ENCODE peak calls at places on chromosome 11, in nine cellular contexts. X is sigmoid colon, L is heart right ventricle, V is PC-3, T is lung, G is pancreas, O is mucosa of descending colon, K is esophagus squamous epithelium, M is cardiac fibroblast. H is an unnamed sample.

GRCh38 chr11:124982043-124982442 is 28.0 kb downstream of the CCDC15 start:
- DNase-seq in X (no peak), V (no peak), L (no peak), O (no peak), T (no peak), K (no peak), G (no peak), M (no peak), H (no peak)

GRCh38 chr11:19738124-19738523 is 25.5 kb downstream of the NAV2 start:
- DNase-seq in X (no peak), L (no peak), V (no peak), T (no peak), G (no peak), K (no peak), M (no peak), O (no peak), H (no peak)

GRCh38 chr11:119751281-119752060 is 22.5 kb upstream of the NECTIN1 start:
- DNase-seq in G (no peak), M (no peak), T (no peak), O (peak), V (no peak), K (no peak), X (no peak), L (no peak), H (no peak)

GRCh38 chr11:2523821-2524391 is 79.1 kb downstream of the KCNQ1 start:
- DNase-seq in L (no peak), T (no peak), O (no peak), V (no peak), G (peak), K (no peak), X (peak), M (no peak), H (no peak)

GRCh38 chr11:127521413-127521812 is 520.8 kb upstream of the KIRREL3 start:
- DNase-seq in G (no peak), V (no peak), O (no peak), L (no peak), K (no peak), T (no peak), M (no peak), X (no peak), H (peak)

GRCh38 chr11:97993565-97993964 is 1027.2 kb upstream of the CNTN5 start:
- DNase-seq in V (no peak), L (no peak), X (no peak), O (no peak), G (no peak), K (no peak), M (no peak), T (no peak), H (no peak)

GRCh38 chr11:33827206-33827605 is 52.9 kb upstream of the FBXO3 start:
- DNase-seq in M (no peak), G (no peak), L (no peak), K (no peak), T (no peak), V (peak), X (no peak), O (no peak), H (no peak)

GRCh38 chr11:118175600-118176399 is 639 bp downstream of the SCN2B start:
- DNase-seq in M (no peak), O (no peak), X (no peak), L (no peak), T (no peak), V (no peak), G (no peak), K (no peak), H (peak)

GRCh38 chr11:123406441-123407123 is 23.5 kb upstream of the GRAMD1B start:
- DNase-seq in K (no peak), L (no peak), T (no peak), M (no peak), O (no peak), V (no peak), X (no peak), G (no peak), H (no peak)

GRCh38 chr11:104546486-104546885 is 351.8 kb downstream of the CASP12 start:
- DNase-seq in V (no peak), M (no peak), G (no peak), O (no peak), T (no peak), K (no peak), X (no peak), L (no peak), H (no peak)

GRCh38 chr11:2853401-2853800 is 32.2 kb downstream of the CDKN1C start:
- DNase-seq in T (no peak), G (no peak), L (no peak), X (no peak), O (no peak), M (no peak), K (no peak), V (no peak), H (no peak)

GRCh38 chr11:111944651-111945051 is 7.5 kb downstream of the DIXDC1 start:
- DNase-seq in X (no peak), G (no peak), O (no peak), M (peak), K (no peak), L (no peak), T (no peak), V (peak), H (peak)

GRCh38 chr11:93020248-93021088 is 51.0 kb downstream of the MTNR1B start:
- DNase-seq in M (peak), T (no peak), V (peak), K (no peak), G (no peak), L (no peak), X (no peak), O (no peak), H (peak)

GRCh38 chr11:35223429-35223828 is 84.5 kb downstream of the CD44 start:
- DNase-seq in T (no peak), V (no peak), M (no peak), K (no peak), X (peak), G (no peak), L (no peak), O (no peak), H (no peak)

GRCh38 chr11:119975561-119976152 is 162.3 kb downstream of the TRIM29 start:
- DNase-seq in X (no peak), O (no peak), M (no peak), G (no peak), T (no peak), L (peak), K (no peak), V (no peak), H (no peak)

GRCh38 chr11:130514316-130514715 is 65.9 kb downstream of the ADAMTS15 start:
- DNase-seq in K (no peak), T (no peak), O (no peak), V (peak), L (no peak), G (no peak), X (no peak), M (peak), H (no peak)

GRCh38 chr11:19953342-19953741 is 206.9 kb downstream of the DBX1 start:
- DNase-seq in O (no peak), X (no peak), M (peak), G (no peak), V (no peak), L (no peak), K (no peak), T (no peak), H (peak)

GRCh38 chr11:92298238-92298565 is 73.6 kb downstream of the FAT3 start:
- DNase-seq in K (no peak), T (no peak), V (no peak), M (no peak), X (no peak), G (no peak), O (no peak), L (no peak), H (no peak)

GRCh38 chr11:21888814-21889213 is 304.1 kb upstream of the ANO5 start:
- DNase-seq in T (no peak), O (no peak), V (no peak), M (peak), X (no peak), K (no peak), L (no peak), G (peak), H (peak)

GRCh38 chr11:19918302-19919049 is 205.8 kb downstream of the NAV2 start:
- DNase-seq in G (no peak), V (peak), X (no peak), M (peak), T (no peak), K (no peak), L (no peak), O (no peak), H (no peak)

GRCh38 chr11:121536116-121536515 is 83.3 kb upstream of the SORL1-AS1 start:
- DNase-seq in V (no peak), M (no peak), T (no peak), L (no peak), K (no peak), G (no peak), O (no peak), X (no peak), H (no peak)

GRCh38 chr11:121530257-121530656 is 77.5 kb upstream of the SORL1-AS1 start:
- DNase-seq in L (no peak), O (no peak), T (no peak), X (no peak), V (no peak), M (no peak), G (no peak), K (no peak), H (no peak)

GRCh38 chr11:121534131-121535093 is 81.6 kb upstream of the SORL1-AS1 start:
- DNase-seq in L (no peak), K (no peak), T (no peak), G (no peak), X (no peak), V (peak), M (peak), O (no peak), H (peak)

GRCh38 chr11:121535122-121535796 is 82.5 kb upstream of the SORL1-AS1 start:
- DNase-seq in G (no peak), T (no peak), K (no peak), L (no peak), X (no peak), V (peak), M (no peak), O (no peak), H (peak)

GRCh38 chr11:121533556-121534050 is 80.8 kb upstream of the SORL1-AS1 start:
- DNase-seq in T (no peak), M (no peak), G (no peak), X (no peak), K (no peak), L (no peak), V (no peak), O (no peak), H (no peak)
- TF ChIP-seq CTCF in T (no peak), M (no peak), G (no peak), X (no peak), K (no peak), L (no peak), V (no peak), O (no peak), H (no peak)

GRCh38 chr11:16603890-16604783 is 134.3 kb upstream of the C11orf58 start:
- DNase-seq in M (no peak), V (no peak), L (peak), K (no peak), O (peak), G (peak), T (no peak), X (peak), H (peak)
- H3K4me3 ChIP-seq in M (peak), V (peak), L (peak), K (peak), O (peak), G (peak), T (peak), X (peak), H (peak)

DNA sequence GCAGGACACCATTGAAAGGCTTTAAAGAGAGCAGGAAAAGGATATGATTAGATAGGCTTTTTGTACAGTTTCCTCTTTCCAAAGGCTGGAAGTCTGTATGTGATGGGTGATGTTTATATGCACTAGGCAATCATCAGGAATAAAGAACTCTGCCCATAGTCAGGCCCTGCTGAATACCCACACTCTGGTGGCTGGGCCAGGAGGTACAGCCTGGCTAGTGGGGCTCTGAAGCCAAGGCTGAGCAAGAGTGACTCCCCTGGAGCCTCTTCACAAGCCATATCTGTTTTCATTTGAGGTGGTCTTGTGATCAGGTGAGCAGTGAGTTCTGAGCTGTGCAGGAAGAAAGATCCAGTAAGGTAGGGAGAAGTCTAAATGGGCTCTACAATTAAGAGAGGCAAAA is 539.9 kb upstream of the CCDC90B start:
- DNase-seq in M (no peak), O (no peak), X (no peak), L (no peak), V (no peak), K (no peak), G (no peak), T (no peak), H (no peak)
- TF ChIP-seq CTCF in M (no peak), O (no peak), X (no peak), L (no peak), V (no peak), K (no peak), G (no peak), T (no peak), H (no peak)

GRCh38 chr11:44608654-44609027 is 43.2 kb downstream of the CD82 start:
- DNase-seq in T (no peak), G (no peak), V (no peak), M (no peak), O (no peak), X (no peak), L (no peak), K (no peak), H (no peak)

GRCh38 chr11:44607324-44607962 is 42.0 kb downstream of the CD82 start:
- DNase-seq in T (no peak), G (no peak), V (no peak), X (no peak), K (no peak), M (peak), O (no peak), L (no peak), H (peak)

GRCh38 chr11:44606472-44606871 is 41.0 kb downstream of the CD82 start:
- DNase-seq in V (no peak), X (no peak), G (no peak), K (no peak), T (no peak), M (no peak), O (no peak), L (no peak), H (no peak)

GRCh38 chr11:44609028-44609782 is 43.7 kb downstream of the CD82 start:
- DNase-seq in V (no peak), X (no peak), O (no peak), K (peak), L (no peak), G (no peak), M (no peak), T (no peak), H (no peak)

GRCh38 chr11:44607987-44608386 is 42.5 kb downstream of the CD82 start:
- DNase-seq in G (no peak), M (peak), V (no peak), K (no peak), T (no peak), L (no peak), X (no peak), O (no peak), H (no peak)
- H3K4me3 ChIP-seq in G (no peak), M (no peak), V (no peak), K (no peak), T (no peak), L (no peak), X (no peak), O (no peak), H (no peak)

DNA sequence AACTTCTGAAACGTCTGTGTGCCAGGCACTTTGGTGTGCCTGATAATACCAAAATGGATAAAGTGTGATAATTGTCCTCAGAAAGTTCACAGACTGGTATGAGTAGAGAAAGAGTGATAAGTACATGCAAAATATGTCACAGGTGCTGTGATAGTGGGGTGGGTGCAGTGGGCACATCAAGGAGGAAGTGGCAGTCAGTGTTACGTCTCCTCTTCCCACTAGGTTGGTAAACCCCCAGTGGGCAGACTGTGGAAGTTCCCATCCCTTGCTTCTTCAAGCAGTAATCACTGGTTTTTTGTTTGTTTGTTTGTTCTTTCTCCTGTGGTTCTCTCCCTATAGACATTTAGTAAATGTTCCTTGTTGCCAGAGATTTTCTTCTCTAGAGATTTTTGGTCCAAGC is 5.4 kb downstream of the RNF121 start:
- DNase-seq in O (no peak), M (no peak), V (no peak), G (no peak), X (no peak), K (no peak), T (no peak), L (no peak), H (no peak)
- TF ChIP-seq CTCF in O (no peak), M (no peak), V (no peak), G (no peak), X (no peak), K (no peak), T (no peak), L (no peak), H (no peak)

GRCh38 chr11:12117200-12117995 is 7.0 kb downstream of the MICAL2 start:
- DNase-seq in K (no peak), O (no peak), X (peak), G (no peak), T (no peak), V (no peak), M (peak), L (no peak), H (peak)
- H3K4me3 ChIP-seq in K (no peak), O (no peak), X (no peak), G (no peak), T (no peak), V (no peak), M (no peak), L (no peak), H (no peak)

GRCh38 chr11:78835646-78836045 is 261.0 kb upstream of the NARS2 start:
- DNase-seq in K (no peak), L (no peak), O (no peak), X (no peak), V (peak), M (no peak), G (no peak), T (no peak), H (peak)

GRCh38 chr11:78840190-78840589 is 265.5 kb upstream of the NARS2 start:
- DNase-seq in M (peak), T (no peak), V (no peak), O (no peak), K (no peak), L (no peak), G (no peak), X (no peak), H (no peak)

GRCh38 chr11:78840623-78841022 is 266.0 kb upstream of the NARS2 start:
- DNase-seq in K (no peak), T (no peak), G (no peak), V (no peak), X (peak), L (no peak), M (peak), O (no peak), H (peak)

GRCh38 chr11:78841451-78842060 is 266.9 kb upstream of the NARS2 start:
- DNase-seq in O (no peak), V (peak), G (no peak), M (peak), T (no peak), K (no peak), L (no peak), X (no peak), H (peak)

GRCh38 chr11:78838417-78838816 is 263.8 kb upstream of the NARS2 start:
- DNase-seq in X (no peak), L (no peak), M (no peak), K (no peak), T (no peak), G (no peak), O (no peak), V (peak), H (peak)
- TF ChIP-seq CTCF in X (no peak), L (no peak), M (no peak), K (peak), T (no peak), G (no peak), O (no peak), V (peak), H (peak)

GRCh38 chr11:30432177-30432576 is 109.3 kb downstream of the ARL14EP start:
- DNase-seq in O (no peak), K (no peak), L (no peak), T (no peak), X (no peak), V (no peak), M (no peak), G (no peak), H (no peak)
- H3K4me3 ChIP-seq in O (no peak), K (no peak), L (no peak), T (no peak), X (no peak), V (no peak), M (no peak), G (no peak), H (no peak)

GRCh38 chr11:135033545-135033944 is 621.5 kb upstream of the B3GAT1 start:
- DNase-seq in M (no peak), O (peak), K (no peak), L (peak), T (no peak), V (no peak), X (no peak), G (no peak), H (no peak)
- TF ChIP-seq CTCF in M (no peak), O (peak), K (no peak), L (peak), T (no peak), V (no peak), X (no peak), G (no peak), H (no peak)

DNA sequence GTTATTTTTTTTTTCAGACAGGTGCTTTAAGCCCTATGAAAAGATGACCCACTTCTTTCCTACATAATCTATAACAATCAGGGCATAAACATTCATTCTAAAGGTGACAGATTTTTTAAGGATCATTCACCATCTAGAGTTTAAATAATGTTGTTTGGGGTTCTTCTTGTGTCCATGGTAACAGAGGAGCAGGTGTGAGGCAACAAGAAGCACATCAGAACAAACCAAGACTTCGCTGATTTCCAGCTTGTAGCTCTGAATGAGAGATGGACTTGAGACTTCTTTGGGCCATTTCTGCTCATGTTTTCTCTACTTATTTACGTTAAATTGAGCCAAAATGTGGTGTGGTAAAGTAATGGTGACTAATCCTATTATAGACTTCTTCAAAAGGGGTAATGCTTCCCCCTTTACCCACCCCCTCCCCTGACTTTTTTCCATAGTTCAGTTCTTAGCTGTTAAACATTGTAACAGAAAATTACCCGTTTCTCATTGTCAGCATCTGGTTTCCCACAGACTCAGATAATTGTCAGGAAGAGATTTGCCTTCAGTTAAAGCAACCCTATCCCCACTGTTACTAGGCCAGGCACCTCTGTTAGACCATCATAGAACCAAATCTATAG is 65.2 kb downstream of the CSTPP1 start:
- DNase-seq in G (no peak), K (no peak), T (no peak), L (no peak), M (no peak), X (no peak), V (no peak), O (no peak), H (no peak)
- H3K4me3 ChIP-seq in G (no peak), K (no peak), T (no peak), L (no peak), M (no peak), X (no peak), V (no peak), O (no peak), H (no peak)

H was measured in epithelial cell of esophagus.